ENCODE peak calls at places on chromosomes 6 and 20, in ten cellular contexts. A is fibroblast of mammary gland; M is left ventricle myocardium inferior; C is neuronal stem cell; F is cardiac fibroblast; I is PC-9; J is astrocyte of the cerebellum; K is aorta; B is kidney; Q is CD8-positive, alpha-beta memory T cell. E is an unnamed sample.

GRCh38 chr20:40232288-40232687 is 456.7 kb downstream of the MAFB start:
- DNase-seq in C (no peak), Q (no peak), F (no peak), I (no peak), A (peak), B (no peak), J (no peak), M (no peak), K (no peak), E (no peak)

GRCh38 chr20:1423625-1424106 is 30.8 kb upstream of the FKBP1A start:
- DNase-seq in M (no peak), B (no peak), C (peak), Q (no peak), F (peak), I (peak), K (no peak), J (peak), A (peak), E (no peak)

GRCh38 chr20:7627734-7628663 is 312.3 kb downstream of the HAO1 start:
- DNase-seq in K (no peak), A (peak), C (no peak), F (peak), M (no peak), I (no peak), B (no peak), Q (no peak), J (no peak), E (no peak)

GRCh38 chr20:3380228-3381070 is 27.0 kb downstream of the DNAAF9 start:
- DNase-seq in I (no peak), F (no peak), J (no peak), B (no peak), K (no peak), C (peak), A (no peak), M (no peak), Q (no peak), E (no peak)

GRCh38 chr6:149286905-149287304 is 30.6 kb upstream of the TAB2 start:
- DNase-seq in B (no peak), Q (no peak), F (no peak), I (no peak), M (no peak), A (no peak), J (no peak), C (no peak), K (no peak), E (no peak)

GRCh38 chr20:24704899-24705298 is 235.5 kb downstream of the SYNDIG1 start:
- DNase-seq in F (no peak), C (no peak), I (no peak), A (no peak), Q (no peak), J (no peak), M (no peak), B (no peak), K (no peak), E (no peak)

GRCh38 chr6:14639983-14640599 is 522.5 kb downstream of the CD83 start:
- DNase-seq in F (no peak), K (no peak), B (no peak), J (no peak), Q (no peak), A (no peak), M (no peak), C (no peak), I (no peak), E (no peak)

GRCh38 chr6:41740366-41741162 is 5.2 kb upstream of the TFEB start:
- DNase-seq in M (no peak), C (no peak), F (no peak), I (no peak), J (no peak), Q (no peak), K (no peak), B (peak), A (no peak), E (no peak)

GRCh38 chr20:34872604-34873224 is at the start of gene GGT7:
- DNase-seq in I (no peak), C (peak), A (peak), J (peak), F (peak), Q (peak), B (peak), K (peak), M (peak), E (no peak)

GRCh38 chr6:27139753-27140522 is 107.6 kb upstream of the PRSS16 start:
- DNase-seq in J (no peak), K (no peak), Q (no peak), I (no peak), F (peak), B (no peak), C (no peak), A (no peak), M (no peak), E (no peak)

GRCh38 chr6:165991341-165991740 is 176.3 kb downstream of the TBXT start:
- DNase-seq in B (no peak), K (peak), Q (no peak), C (no peak), J (no peak), M (no peak), A (no peak), F (no peak), I (no peak), E (no peak)

GRCh38 chr20:11271319-11271718 is 597.5 kb upstream of the JAG1 start:
- DNase-seq in I (no peak), A (no peak), J (no peak), B (peak), M (no peak), K (no peak), F (no peak), Q (no peak), C (peak), E (no peak)

GRCh38 chr6:17032595-17033591 is 69.0 kb upstream of the STMND1 start:
- DNase-seq in F (peak), M (peak), I (peak), B (peak), A (peak), C (no peak), Q (no peak), J (peak), K (peak), E (peak)

GRCh38 chr6:141550471-141550870 is 582.3 kb upstream of the GJE1 start:
- DNase-seq in I (no peak), C (no peak), K (no peak), F (peak), A (peak), B (no peak), Q (no peak), M (no peak), J (no peak), E (no peak)

GRCh38 chr6:23154159-23154558 is 584.8 kb downstream of the HDGFL1 start:
- DNase-seq in J (no peak), C (no peak), M (no peak), F (no peak), Q (no peak), K (no peak), I (no peak), A (no peak), B (no peak), E (no peak)

GRCh38 chr6:135423649-135424128 is 73.9 kb downstream of the AHI1 start:
- DNase-seq in K (no peak), I (peak), M (no peak), F (peak), A (peak), J (peak), C (peak), B (no peak), Q (no peak), E (peak)

GRCh38 chr6:43768983-43769525 is 957 bp upstream of the VEGFA start:
- DNase-seq in Q (no peak), C (no peak), J (peak), K (peak), M (peak), I (no peak), A (peak), F (peak), B (peak), E (no peak)

GRCh38 chr6:170046786-170047626 is 243.9 kb downstream of the DLL1 start:
- DNase-seq in I (no peak), K (peak), F (no peak), M (no peak), J (no peak), Q (no peak), B (peak), C (no peak), A (no peak), E (no peak)

GRCh38 chr6:132202569-132202968 is 198.7 kb downstream of the MOXD1 start:
- DNase-seq in B (no peak), M (no peak), I (no peak), J (no peak), K (no peak), Q (no peak), A (peak), C (no peak), F (peak), E (peak)

GRCh38 chr6:167801263-167801662 is 25.4 kb upstream of the AFDN start:
- DNase-seq in Q (no peak), I (no peak), C (no peak), F (no peak), J (no peak), M (no peak), B (no peak), A (no peak), K (no peak), E (no peak)

GRCh38 chr6:141541766-141542324 is 590.9 kb upstream of the GJE1 start:
- DNase-seq in A (peak), K (no peak), C (no peak), F (peak), J (no peak), Q (no peak), B (no peak), I (no peak), M (no peak), E (no peak)

GRCh38 chr6:56851541-56852248 is 103.2 kb upstream of the BEND6 start:
- DNase-seq in B (no peak), K (no peak), F (peak), M (no peak), I (peak), Q (no peak), C (peak), J (peak), A (peak), E (peak)

GRCh38 chr6:116887168-116887567 is 10.1 kb downstream of the RFX6 start:
- DNase-seq in A (no peak), C (no peak), F (no peak), I (no peak), J (no peak), K (no peak), B (no peak), Q (no peak), M (no peak), E (no peak)

GRCh38 chr6:56370591-56371198 is 123.3 kb upstream of the COL21A1 start:
- DNase-seq in F (peak), M (no peak), K (no peak), Q (no peak), C (no peak), B (no peak), J (peak), A (peak), I (peak), E (peak)

GRCh38 chr20:11919046-11919445 is 1.4 kb downstream of the BTBD3 start:
- DNase-seq in J (peak), B (no peak), A (no peak), F (peak), C (no peak), M (peak), I (no peak), K (no peak), Q (no peak), E (no peak)

GRCh38 chr6:36912583-36912982 is 26.8 kb downstream of the C6orf89 start:
- DNase-seq in A (peak), I (peak), B (no peak), F (peak), C (no peak), M (no peak), K (no peak), J (peak), Q (peak), E (peak)

GRCh38 chr6:36599791-36600209 is 5.6 kb downstream of the SRSF3 start:
- DNase-seq in K (peak), F (peak), C (no peak), A (peak), B (no peak), I (no peak), Q (peak), M (no peak), J (no peak), E (no peak)

GRCh38 chr6:141610741-141611140 is 522.0 kb upstream of the GJE1 start:
- DNase-seq in A (peak), B (peak), M (no peak), F (peak), J (no peak), K (no peak), I (no peak), C (no peak), Q (no peak), E (no peak)

GRCh38 chr6:107083921-107084320 is 31.4 kb downstream of the BEND3 start:
- DNase-seq in J (no peak), C (no peak), K (no peak), A (no peak), F (no peak), I (no peak), B (no peak), M (no peak), Q (no peak), E (no peak)

GRCh38 chr6:27872634-27873028 is 39.6 kb downstream of the OR2B2 start:
- DNase-seq in F (no peak), B (no peak), J (no peak), I (no peak), C (no peak), M (no peak), A (no peak), Q (no peak), K (no peak), E (no peak)

GRCh38 chr6:134074151-134074712 is 21.8 kb upstream of the SLC2A12 start:
- DNase-seq in M (no peak), A (no peak), J (no peak), K (no peak), Q (no peak), F (no peak), B (no peak), C (peak), I (no peak), E (no peak)

GRCh38 chr6:111774346-111774703 is 98.9 kb downstream of the FYN start:
- DNase-seq in J (no peak), A (no peak), F (no peak), B (no peak), K (no peak), I (peak), C (no peak), M (no peak), Q (no peak), E (no peak)

GRCh38 chr6:119742188-119742803 is 392.7 kb upstream of the MAN1A1 start:
- DNase-seq in A (peak), F (peak), I (no peak), B (no peak), C (peak), M (peak), J (peak), Q (peak), K (peak), E (no peak)

GRCh38 chr6:55617272-55617671 is 38.3 kb upstream of the HMGCLL1 start:
- DNase-seq in M (no peak), C (no peak), F (peak), K (no peak), B (no peak), I (no peak), A (peak), J (peak), Q (no peak), E (no peak)

GRCh38 chr20:8557711-8558110 is 425.6 kb downstream of the PLCB1 start:
- DNase-seq in J (peak), K (no peak), I (no peak), A (peak), F (peak), Q (no peak), M (no peak), B (no peak), C (no peak), E (no peak)

GRCh38 chr6:39910164-39910563 is 24.1 kb downstream of the MOCS1 start:
- DNase-seq in B (no peak), C (no peak), K (no peak), Q (no peak), J (no peak), A (no peak), F (no peak), M (no peak), I (no peak), E (no peak)

GRCh38 chr6:14108571-14109410 is 8.8 kb upstream of the CD83 start:
- DNase-seq in I (no peak), B (no peak), Q (peak), F (no peak), A (no peak), M (no peak), C (no peak), K (no peak), J (no peak), E (no peak)

GRCh38 chr6:11278207-11278559 is 45.7 kb upstream of the NEDD9 start:
- DNase-seq in I (no peak), C (no peak), A (no peak), K (no peak), F (no peak), B (no peak), M (no peak), J (no peak), Q (no peak), E (no peak)

GRCh38 chr6:11276911-11277274 is 44.4 kb upstream of the NEDD9 start:
- DNase-seq in C (no peak), I (no peak), Q (no peak), J (no peak), B (no peak), F (no peak), M (no peak), A (no peak), K (no peak), E (no peak)

GRCh38 chr6:11277275-11278206 is 45.1 kb upstream of the NEDD9 start:
- DNase-seq in F (peak), J (no peak), I (peak), K (no peak), A (peak), M (no peak), C (peak), Q (no peak), B (no peak), E (peak)

GRCh38 chr6:11280394-11280793 is 47.9 kb upstream of the NEDD9 start:
- DNase-seq in F (no peak), M (no peak), I (no peak), B (no peak), K (no peak), C (no peak), A (no peak), Q (no peak), J (no peak), E (no peak)

DNA sequence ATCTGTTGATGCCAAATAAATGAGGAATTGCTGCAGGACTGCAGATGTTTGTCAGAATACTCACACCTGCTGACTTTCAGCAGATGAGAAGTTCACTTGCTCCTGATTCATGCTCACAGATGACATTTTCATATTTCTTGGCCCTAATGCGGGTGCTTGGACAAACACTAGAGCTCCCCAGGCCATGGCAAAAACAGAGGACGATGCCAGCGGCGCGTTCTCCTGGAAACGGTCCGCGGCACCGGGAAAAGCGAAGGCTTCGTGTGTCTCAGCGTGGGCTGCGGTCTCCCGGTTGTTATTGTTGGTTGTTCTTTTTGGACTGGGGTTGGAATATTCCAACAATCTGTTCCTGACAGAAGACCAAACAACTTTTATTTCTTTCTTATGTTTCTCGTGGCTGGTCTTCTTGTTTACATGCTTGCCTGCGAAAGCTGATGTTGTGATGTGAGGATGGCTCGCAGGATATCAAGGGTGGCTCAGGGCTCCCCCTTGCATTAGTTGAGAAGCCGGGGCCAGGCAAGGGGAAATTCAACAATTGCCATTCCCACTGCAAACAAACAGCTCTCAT is 46.8 kb upstream of the NEDD9 start:
- DNase-seq in I (no peak), C (no peak), A (peak), B (no peak), Q (no peak), J (no peak), K (peak), M (no peak), F (no peak), E (no peak)
- H3K4me3 ChIP-seq in I (no peak), C (no peak), A (no peak), B (no peak), Q (no peak), J (no peak), K (no peak), M (no peak), F (no peak), E (no peak)

GRCh38 chr6:11459002-11459658 is 78.4 kb upstream of the TMEM170B start:
- DNase-seq in M (no peak), K (no peak), C (no peak), J (no peak), Q (no peak), A (no peak), B (no peak), I (no peak), F (no peak), E (no peak)
- H3K4me3 ChIP-seq in M (no peak), K (no peak), C (no peak), J (no peak), Q (no peak), A (no peak), B (no peak), I (no peak), F (no peak), E (no peak)

GRCh38 chr20:37525810-37526209 is 1.9 kb downstream of the BLCAP start:
- DNase-seq in I (no peak), J (no peak), A (no peak), M (no peak), B (no peak), C (no peak), K (no peak), Q (no peak), F (no peak), E (no peak)
- H3K4me3 ChIP-seq in I (peak), J (peak), A (no peak), M (peak), B (peak), C (no peak), K (no peak), Q (no peak), F (peak), E (peak)

GRCh38 chr6:32118782-32119628 is 9.0 kb downstream of the ATF6B start:
- DNase-seq in C (peak), F (peak), I (peak), A (peak), B (peak), K (peak), M (peak), Q (peak), J (peak), E (no peak)
- H3K4me3 ChIP-seq in C (no peak), F (no peak), I (no peak), A (no peak), B (no peak), K (no peak), M (no peak), Q (no peak), J (no peak), E (no peak)

DNA sequence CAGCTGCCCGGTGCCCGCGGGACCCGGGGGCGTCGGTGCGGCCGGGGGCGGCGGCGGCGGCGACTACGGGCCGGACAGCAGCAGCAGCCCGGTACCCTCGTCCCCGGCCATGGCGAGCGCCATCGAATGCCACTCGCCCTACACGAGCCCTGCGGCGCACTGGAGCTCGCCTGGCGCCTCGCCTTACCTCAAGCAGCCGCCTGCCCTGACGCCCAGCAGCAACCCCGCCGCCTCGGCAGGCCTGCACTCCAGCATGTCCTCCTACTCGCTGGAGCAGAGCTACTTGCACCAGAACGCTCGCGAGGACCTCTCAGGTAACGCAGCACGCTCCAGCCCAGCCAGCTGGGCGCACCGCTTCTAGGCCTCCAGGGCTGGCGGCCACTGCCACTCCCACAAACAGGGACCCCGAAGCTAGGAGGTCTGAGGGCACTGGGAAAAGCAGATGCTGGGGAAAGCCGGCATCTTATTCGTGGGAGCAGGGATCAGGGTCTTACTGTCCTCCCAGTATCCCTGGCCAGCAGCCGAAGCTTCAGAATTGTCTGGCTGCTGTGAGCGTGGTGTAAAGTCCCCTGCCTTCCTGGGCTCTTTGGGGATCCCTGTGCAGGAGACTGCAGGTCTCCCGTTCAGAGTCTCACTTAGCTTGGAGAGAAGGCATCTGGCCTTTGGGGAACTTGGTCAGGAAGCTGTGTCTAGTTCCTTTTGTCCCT is 1.6 kb downstream of the FOXF2 start:
- DNase-seq in K (no peak), I (no peak), J (no peak), F (no peak), M (no peak), A (peak), C (peak), Q (no peak), B (peak), E (no peak)
- H3K4me3 ChIP-seq in K (no peak), I (no peak), J (no peak), F (no peak), M (peak), A (peak), C (peak), Q (no peak), B (no peak), E (peak)

GRCh38 chr20:41616228-41616627 is 1.9 kb downstream of the CHD6 start:
- DNase-seq in C (no peak), J (no peak), F (peak), K (no peak), M (no peak), A (peak), I (no peak), B (no peak), Q (no peak), E (no peak)
- H3K4me3 ChIP-seq in C (no peak), J (no peak), F (no peak), K (no peak), M (no peak), A (no peak), I (peak), B (no peak), Q (no peak), E (no peak)

E was measured in BJ.